ENCODE peak calls at places on chromosomes 5 and 9, in six cellular contexts. Q is astrocyte; A is body of pancreas; S is dorsolateral prefrontal cortex; U is brain microvascular endothelial cell; N is CD8-positive, alpha-beta T cell. I is an unnamed sample.
A peak's percentile ranks its signal among the peaks of the same experiment; 100 is the strongest.

GRCh38 chr9:69584746-69585145 is 87.4 kb downstream of the APBA1 start:
- DNase-seq in N (no peak), A (no peak), S (no peak), Q (peak; percentile 89), U (no peak), I (no peak)

GRCh38 chr5:173618927-173619519 is 2.6 kb upstream of the BOD1 start:
- DNase-seq in Q (peak; percentile 18), U (peak; percentile 49), N (peak; percentile 50), S (no peak), A (peak; percentile 63), I (no peak)

GRCh38 chr5:133688386-133688785 is 76.0 kb upstream of the FSTL4 start:
- DNase-seq in Q (peak; percentile 40), S (no peak), N (no peak), U (no peak), A (no peak), I (no peak)

GRCh38 chr9:23005061-23005690 is 558.6 kb downstream of the DMRTA1 start:
- DNase-seq in N (no peak), U (no peak), Q (no peak), S (no peak), A (no peak), I (no peak)

GRCh38 chr5:15690611-15691010 is 190.6 kb downstream of the FBXL7 start:
- DNase-seq in N (no peak), A (no peak), S (no peak), U (peak; percentile 41), Q (peak; percentile 34), I (no peak)

GRCh38 chr5:64971538-64971937 is 202.8 kb downstream of the CWC27 start:
- DNase-seq in U (peak; percentile 40), S (no peak), Q (no peak), N (no peak), A (no peak), I (no peak)

GRCh38 chr9:93996863-93997262 is 41.7 kb upstream of the BARX1 start:
- DNase-seq in Q (no peak), U (no peak), S (no peak), N (no peak), A (no peak), I (no peak)

GRCh38 chr5:179817071-179817840 is 3.4 kb upstream of the SQSTM1 start:
- DNase-seq in U (no peak), A (peak; percentile 32), N (no peak), Q (no peak), S (no peak), I (no peak)

GRCh38 chr9:103242025-103242424 is 246.9 kb downstream of the CYLC2 start:
- DNase-seq in S (no peak), U (peak; percentile 61), N (no peak), Q (no peak), A (no peak), I (no peak)

GRCh38 chr9:132411091-132411508 is 1.1 kb downstream of the CFAP77 start:
- DNase-seq in Q (no peak), N (peak; percentile 77), A (peak; percentile 53), U (peak; percentile 9), S (peak; percentile 52), I (no peak)

GRCh38 chr5:82164957-82165698 is 113.0 kb downstream of the RPS23 start:
- DNase-seq in S (peak; percentile 44), U (peak; percentile 65), Q (peak; percentile 73), A (peak; percentile 24), N (no peak), I (no peak)

GRCh38 chr9:76269789-76270188 is 124.4 kb downstream of the RFK start:
- DNase-seq in S (no peak), A (no peak), Q (peak; percentile 49), U (peak; percentile 8), N (no peak), I (no peak)

GRCh38 chr5:92309336-92309991 is 926.3 kb upstream of the ARRDC3 start:
- DNase-seq in Q (peak; percentile 27), A (no peak), S (no peak), U (peak; percentile 4), N (no peak), I (no peak)

GRCh38 chr9:132237481-132237880 is 75.6 kb downstream of the NTNG2 start:
- DNase-seq in Q (no peak), S (no peak), N (no peak), U (no peak), A (no peak), I (no peak)

GRCh38 chr9:123556464-123557435 is 200.8 kb downstream of the CRB2 start:
- DNase-seq in U (peak; percentile 5), N (no peak), Q (no peak), S (no peak), A (no peak), I (no peak)

GRCh38 chr9:94758031-94758430 is 31.5 kb downstream of the AOPEP start:
- DNase-seq in A (no peak), N (no peak), U (no peak), S (no peak), Q (no peak), I (no peak)

GRCh38 chr5:116274251-116274650 is 189.4 kb downstream of the COMMD10 start:
- DNase-seq in S (no peak), Q (no peak), U (no peak), A (no peak), N (no peak), I (no peak)

GRCh38 chr5:54616031-54616430 is 98.5 kb downstream of the SNX18 start:
- DNase-seq in Q (peak; percentile 67), A (peak; percentile 17), U (no peak), N (no peak), S (no peak), I (no peak)

GRCh38 chr9:126406075-126406675 is 79.5 kb downstream of the MVB12B start:
- DNase-seq in N (no peak), Q (peak; percentile 26), U (no peak), S (no peak), A (no peak), I (no peak)

GRCh38 chr5:28014779-28015178 is 976.4 kb upstream of the CDH9 start:
- DNase-seq in S (no peak), A (no peak), N (no peak), U (peak; percentile 33), Q (no peak), I (no peak)

GRCh38 chr5:15285901-15286583 is 213.9 kb upstream of the FBXL7 start:
- DNase-seq in Q (no peak), A (no peak), U (peak; percentile 77), N (no peak), S (no peak), I (no peak)

GRCh38 chr5:178426326-178427130 is 163.7 kb downstream of the COL23A1 start:
- DNase-seq in U (no peak), A (no peak), N (peak; percentile 32), S (no peak), Q (no peak), I (peak; percentile 33)

GRCh38 chr9:107707419-107707837 is 217.9 kb upstream of the KLF4 start:
- DNase-seq in U (peak; percentile 97), Q (peak; percentile 96), S (no peak), A (no peak), N (no peak), I (no peak)

GRCh38 chr9:254516-254915 is 39.9 kb downstream of the DOCK8 start:
- DNase-seq in A (no peak), S (no peak), U (no peak), Q (no peak), N (no peak), I (no peak)

GRCh38 chr9:264231-264630 is 49.6 kb downstream of the DOCK8 start:
- DNase-seq in Q (no peak), N (no peak), U (no peak), A (no peak), S (no peak), I (no peak)

GRCh38 chr9:265209-265900 is 50.7 kb downstream of the DOCK8 start:
- DNase-seq in A (no peak), Q (no peak), S (no peak), N (no peak), U (no peak), I (no peak)

GRCh38 chr9:257957-258356 is 43.3 kb downstream of the DOCK8 start:
- DNase-seq in S (no peak), A (no peak), U (no peak), Q (no peak), N (no peak), I (no peak)

GRCh38 chr9:259405-260404 is 45.0 kb downstream of the DOCK8 start:
- DNase-seq in S (no peak), U (no peak), Q (no peak), A (no peak), N (no peak), I (no peak)
- H3K27ac ChIP-seq in S (no peak overlapping the region), U (no peak overlapping the region), Q (no peak overlapping the region), A (no peak overlapping the region), N (no peak overlapping the region), I (no peak overlapping the region)

GRCh38 chr5:6772886-6773285 is 59.7 kb downstream of the TENT4A start:
- DNase-seq in Q (no peak), S (no peak), A (no peak), U (no peak), N (no peak), I (no peak)
- H3K4me3 ChIP-seq in Q (no peak overlapping the region), S (peak overlapping the region; percentile 40), A (no peak overlapping the region), U (no peak overlapping the region), N (no peak overlapping the region), I (no peak overlapping the region)

DNA sequence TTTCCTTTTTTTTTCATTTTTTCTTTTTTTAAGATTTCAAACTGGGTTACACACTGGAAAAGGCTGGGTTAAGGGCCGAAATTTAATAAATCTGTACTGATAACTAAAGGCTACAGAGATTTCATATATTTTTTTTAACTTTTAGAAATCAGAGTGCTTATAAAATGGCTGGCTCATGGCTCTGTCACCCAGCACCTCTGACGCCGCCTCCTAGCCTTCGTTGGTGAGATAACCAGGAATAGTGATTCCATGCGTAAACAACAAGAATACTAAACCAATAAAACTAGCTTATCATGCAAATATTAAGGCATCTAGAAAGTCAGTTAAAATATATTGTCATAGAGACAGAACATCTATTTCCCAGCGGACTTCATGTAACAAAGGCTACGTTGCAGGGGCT is 226.4 kb downstream of the NFIB start:
- DNase-seq in A (no peak), N (no peak), U (no peak), Q (no peak), S (no peak), I (no peak)
- H3K27ac ChIP-seq in A (no peak overlapping the region), N (no peak overlapping the region), U (no peak overlapping the region), Q (no peak overlapping the region), S (no peak overlapping the region), I (no peak overlapping the region)

DNA sequence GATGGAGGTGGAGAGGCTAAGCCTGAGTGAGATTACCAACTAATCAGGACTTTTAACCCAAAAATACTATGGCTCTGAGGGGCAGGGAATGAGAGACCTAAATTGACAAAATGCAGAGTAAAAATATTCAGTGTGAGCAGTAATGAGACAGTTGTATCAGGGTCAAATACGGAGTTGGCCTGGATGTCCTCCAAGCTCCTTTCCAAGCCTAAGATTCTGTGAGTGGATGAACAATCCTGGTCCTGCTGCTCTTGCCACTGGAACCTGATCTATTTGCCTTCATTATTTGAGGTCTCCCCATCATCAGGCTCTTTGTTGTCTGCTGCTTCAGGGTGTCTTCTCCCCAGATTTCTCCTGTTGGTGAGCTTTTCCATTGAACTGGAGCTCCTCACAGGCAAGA is 1.1 kb downstream of the PDCD1LG2 start:
- DNase-seq in U (no peak), S (no peak), A (no peak), N (no peak), Q (no peak), I (no peak)
- H3K4me3 ChIP-seq in U (peak overlapping the region; percentile 28), S (no peak overlapping the region), A (no peak overlapping the region), N (no peak overlapping the region), Q (peak overlapping the region; percentile 59), I (peak overlapping the region; percentile 59)